ENCODE peak calls at places on chromosomes 4 and X, in six cellular contexts. One of them, this sample, is unnamed.

GRCh38 chr4:41258783-41259182 is 2.1 kb downstream of the UCHL1 start:
- DNase-seq in OCI-LY7: peak; percentile 71
- DNase-seq in endodermal cell: peak; percentile 70
- DNase-seq in CD8-positive, alpha-beta T cell: no peak
- DNase-seq in A549: peak; percentile 70
- DNase-seq in dorsolateral prefrontal cortex: peak; percentile 40
- DNase-seq in this sample: no peak

GRCh38 chr4:119135721-119136121 is at the start of gene MYOZ2:
- DNase-seq in OCI-LY7: no peak
- DNase-seq in endodermal cell: no peak
- DNase-seq in CD8-positive, alpha-beta T cell: no peak
- DNase-seq in A549: no peak
- DNase-seq in dorsolateral prefrontal cortex: no peak
- DNase-seq in this sample: no peak

GRCh38 chrX:55030490-55031285 is at the start of gene ALAS2:
- DNase-seq in OCI-LY7: no peak
- DNase-seq in endodermal cell: no peak
- DNase-seq in CD8-positive, alpha-beta T cell: no peak
- DNase-seq in A549: no peak
- DNase-seq in dorsolateral prefrontal cortex: no peak
- DNase-seq in this sample: no peak

GRCh38 chr4:75598390-75598789 is 31.9 kb downstream of the CDKL2 start:
- DNase-seq in OCI-LY7: no peak
- DNase-seq in endodermal cell: no peak
- DNase-seq in CD8-positive, alpha-beta T cell: no peak
- DNase-seq in A549: no peak
- DNase-seq in dorsolateral prefrontal cortex: no peak
- DNase-seq in this sample: no peak

GRCh38 chr4:145098675-145099037 is 545 bp downstream of the ABCE1 start:
- DNase-seq in OCI-LY7: no peak
- DNase-seq in endodermal cell: no peak
- DNase-seq in CD8-positive, alpha-beta T cell: no peak
- DNase-seq in A549: peak; percentile 52
- DNase-seq in dorsolateral prefrontal cortex: no peak
- DNase-seq in this sample: peak; percentile 41

GRCh38 chr4:181821039-181822004 is 421.9 kb upstream of the TENM3 start:
- DNase-seq in OCI-LY7: no peak
- DNase-seq in endodermal cell: no peak
- DNase-seq in CD8-positive, alpha-beta T cell: no peak
- DNase-seq in A549: no peak
- DNase-seq in dorsolateral prefrontal cortex: no peak
- DNase-seq in this sample: no peak

GRCh38 chr4:142264961-142265360 is 581.1 kb downstream of the INPP4B start:
- DNase-seq in OCI-LY7: no peak
- DNase-seq in endodermal cell: no peak
- DNase-seq in CD8-positive, alpha-beta T cell: no peak
- DNase-seq in A549: peak; percentile 2
- DNase-seq in dorsolateral prefrontal cortex: no peak
- DNase-seq in this sample: no peak

GRCh38 chr4:26051278-26051677 is 137.3 kb downstream of the SMIM20 start:
- DNase-seq in OCI-LY7: no peak
- DNase-seq in endodermal cell: no peak
- DNase-seq in CD8-positive, alpha-beta T cell: no peak
- DNase-seq in A549: no peak
- DNase-seq in dorsolateral prefrontal cortex: no peak
- DNase-seq in this sample: no peak

GRCh38 chrX:15202458-15203177 is 67.3 kb downstream of the ASB9 start:
- DNase-seq in OCI-LY7: no peak
- DNase-seq in endodermal cell: no peak
- DNase-seq in CD8-positive, alpha-beta T cell: no peak
- DNase-seq in A549: no peak
- DNase-seq in dorsolateral prefrontal cortex: no peak
- DNase-seq in this sample: no peak

GRCh38 chrX:118693843-118694242 is 33.6 kb upstream of the IL13RA1 start:
- DNase-seq in OCI-LY7: no peak
- DNase-seq in endodermal cell: no peak
- DNase-seq in CD8-positive, alpha-beta T cell: no peak
- DNase-seq in A549: no peak
- DNase-seq in dorsolateral prefrontal cortex: no peak
- DNase-seq in this sample: no peak

GRCh38 chr4:27176400-27176799 is 315.8 kb downstream of the STIM2 start:
- DNase-seq in OCI-LY7: peak; percentile 25
- DNase-seq in endodermal cell: peak; percentile 77
- DNase-seq in CD8-positive, alpha-beta T cell: no peak
- DNase-seq in A549: peak; percentile 14
- DNase-seq in dorsolateral prefrontal cortex: no peak
- DNase-seq in this sample: no peak

GRCh38 chr4:104446431-104446925 is 48.2 kb downstream of the CXXC4 start:
- DNase-seq in OCI-LY7: no peak
- DNase-seq in endodermal cell: no peak
- DNase-seq in CD8-positive, alpha-beta T cell: no peak
- DNase-seq in A549: no peak
- DNase-seq in dorsolateral prefrontal cortex: no peak
- DNase-seq in this sample: no peak

GRCh38 chr4:87150498-87151261 is 69.7 kb downstream of the KLHL8 start:
- DNase-seq in OCI-LY7: peak; percentile 77
- DNase-seq in endodermal cell: peak; percentile 79
- DNase-seq in CD8-positive, alpha-beta T cell: peak; percentile 24
- DNase-seq in A549: peak; percentile 63
- DNase-seq in dorsolateral prefrontal cortex: no peak
- DNase-seq in this sample: peak; percentile 51

GRCh38 chrX:70755850-70756249 is 152.7 kb downstream of the TEX11 start:
- DNase-seq in OCI-LY7: no peak
- DNase-seq in endodermal cell: peak; percentile 85
- DNase-seq in CD8-positive, alpha-beta T cell: peak; percentile 20
- DNase-seq in A549: no peak
- DNase-seq in dorsolateral prefrontal cortex: no peak
- DNase-seq in this sample: no peak

GRCh38 chrX:103783971-103784370 is 7.3 kb downstream of the PLP1 start:
- DNase-seq in OCI-LY7: no peak
- DNase-seq in endodermal cell: no peak
- DNase-seq in CD8-positive, alpha-beta T cell: no peak
- DNase-seq in A549: no peak
- DNase-seq in dorsolateral prefrontal cortex: no peak
- DNase-seq in this sample: no peak

GRCh38 chr4:110396963-110397362 is 79.0 kb upstream of the ENPEP start:
- DNase-seq in OCI-LY7: no peak
- DNase-seq in endodermal cell: no peak
- DNase-seq in CD8-positive, alpha-beta T cell: no peak
- DNase-seq in A549: no peak
- DNase-seq in dorsolateral prefrontal cortex: no peak
- DNase-seq in this sample: no peak
- TF ChIP-seq CTCF in OCI-LY7: no peak
- TF ChIP-seq CTCF in endodermal cell: no peak
- TF ChIP-seq CTCF in CD8-positive, alpha-beta T cell: no peak
- TF ChIP-seq CTCF in A549: no peak
- TF ChIP-seq CTCF in dorsolateral prefrontal cortex: no peak
- TF ChIP-seq CTCF in this sample: no peak

GRCh38 chr4:76989391-76990061 is 40.0 kb downstream of the SEPTIN11 start:
- DNase-seq in OCI-LY7: no peak
- DNase-seq in endodermal cell: no peak
- DNase-seq in CD8-positive, alpha-beta T cell: peak; percentile 47
- DNase-seq in A549: no peak
- DNase-seq in dorsolateral prefrontal cortex: no peak
- DNase-seq in this sample: no peak

GRCh38 chr4:76993787-76994641 is 44.5 kb downstream of the SEPTIN11 start:
- DNase-seq in OCI-LY7: peak; percentile 76
- DNase-seq in endodermal cell: no peak
- DNase-seq in CD8-positive, alpha-beta T cell: peak; percentile 21
- DNase-seq in A549: no peak
- DNase-seq in dorsolateral prefrontal cortex: no peak
- DNase-seq in this sample: peak; percentile 52

GRCh38 chr4:76987685-76988084 is 38.1 kb downstream of the SEPTIN11 start:
- DNase-seq in OCI-LY7: no peak
- DNase-seq in endodermal cell: no peak
- DNase-seq in CD8-positive, alpha-beta T cell: no peak
- DNase-seq in A549: no peak
- DNase-seq in dorsolateral prefrontal cortex: no peak
- DNase-seq in this sample: no peak

GRCh38 chr4:76987153-76987562 is 37.6 kb downstream of the SEPTIN11 start:
- DNase-seq in OCI-LY7: no peak
- DNase-seq in endodermal cell: peak; percentile 79
- DNase-seq in CD8-positive, alpha-beta T cell: no peak
- DNase-seq in A549: no peak
- DNase-seq in dorsolateral prefrontal cortex: no peak
- DNase-seq in this sample: no peak

DNA sequence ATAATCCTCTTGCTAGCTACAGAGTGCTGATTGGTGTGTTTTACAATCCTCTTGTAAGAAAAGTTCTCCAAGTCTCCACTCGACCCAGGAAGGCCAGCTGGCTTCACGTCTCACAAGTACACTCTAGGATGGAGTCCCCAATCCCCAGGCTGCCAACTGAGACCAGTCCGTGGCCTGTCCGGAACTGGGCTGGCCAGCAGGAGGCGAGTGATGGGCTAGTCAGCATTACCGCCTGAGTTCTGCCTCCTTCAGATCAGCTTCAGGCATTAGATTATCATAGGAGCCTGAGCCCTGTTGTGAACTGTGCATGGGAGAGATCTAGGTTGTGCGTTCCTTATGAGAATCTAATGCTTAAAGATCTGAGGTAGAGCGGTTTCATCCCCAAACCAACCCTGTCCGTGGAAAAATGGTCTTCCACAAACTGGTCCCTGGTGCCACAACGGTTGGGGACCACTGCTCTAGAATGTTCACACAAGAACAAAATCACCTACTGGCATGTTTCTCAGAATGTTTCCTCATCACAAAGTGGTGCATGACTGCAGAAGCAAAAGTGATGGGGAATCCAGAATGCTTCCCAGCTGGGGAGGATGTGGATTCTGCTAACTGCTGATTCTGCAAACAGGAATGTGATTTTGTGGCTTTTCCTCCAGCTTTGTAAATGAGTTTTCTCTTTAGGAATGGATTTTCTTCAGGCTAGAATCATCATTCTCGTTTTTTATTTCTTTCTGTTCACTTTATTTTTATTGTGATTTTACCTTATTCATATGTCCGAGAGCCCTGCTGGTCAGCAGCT is 40.9 kb downstream of the SEPTIN11 start:
- DNase-seq in OCI-LY7: no peak
- DNase-seq in endodermal cell: no peak
- DNase-seq in CD8-positive, alpha-beta T cell: no peak
- DNase-seq in A549: no peak
- DNase-seq in dorsolateral prefrontal cortex: no peak
- DNase-seq in this sample: no peak
- TF ChIP-seq CTCF in OCI-LY7: no peak
- TF ChIP-seq CTCF in endodermal cell: peak; percentile 37
- TF ChIP-seq CTCF in CD8-positive, alpha-beta T cell: no peak
- TF ChIP-seq CTCF in A549: no peak
- TF ChIP-seq CTCF in dorsolateral prefrontal cortex: no peak
- TF ChIP-seq CTCF in this sample: no peak

GRCh38 chr4:88672987-88673386 is 24.6 kb downstream of the NAP1L5 start:
- DNase-seq in OCI-LY7: peak; percentile 32
- DNase-seq in endodermal cell: peak; percentile 82
- DNase-seq in CD8-positive, alpha-beta T cell: no peak
- DNase-seq in A549: peak; percentile 30
- DNase-seq in dorsolateral prefrontal cortex: no peak
- DNase-seq in this sample: peak; percentile 10
- TF ChIP-seq CTCF in OCI-LY7: peak; percentile 83
- TF ChIP-seq CTCF in endodermal cell: peak; percentile 87
- TF ChIP-seq CTCF in CD8-positive, alpha-beta T cell: peak; percentile 52
- TF ChIP-seq CTCF in A549: peak; percentile 51
- TF ChIP-seq CTCF in dorsolateral prefrontal cortex: peak; percentile 61
- TF ChIP-seq CTCF in this sample: peak; percentile 23

GRCh38 chrX:154040307-154040756 is 20.6 kb upstream of the IRAK1 start:
- DNase-seq in OCI-LY7: no peak
- DNase-seq in endodermal cell: no peak
- DNase-seq in CD8-positive, alpha-beta T cell: no peak
- DNase-seq in A549: no peak
- DNase-seq in dorsolateral prefrontal cortex: no peak
- DNase-seq in this sample: no peak
- TF ChIP-seq CTCF in OCI-LY7: no peak
- TF ChIP-seq CTCF in endodermal cell: no peak
- TF ChIP-seq CTCF in CD8-positive, alpha-beta T cell: no peak
- TF ChIP-seq CTCF in A549: no peak
- TF ChIP-seq CTCF in dorsolateral prefrontal cortex: no peak
- TF ChIP-seq CTCF in this sample: no peak

GRCh38 chrX:154432210-154432609 is 3.7 kb downstream of the ATP6AP1 start:
- DNase-seq in OCI-LY7: no peak
- DNase-seq in endodermal cell: no peak
- DNase-seq in CD8-positive, alpha-beta T cell: no peak
- DNase-seq in A549: no peak
- DNase-seq in dorsolateral prefrontal cortex: no peak
- DNase-seq in this sample: no peak
- TF ChIP-seq CTCF in OCI-LY7: no peak
- TF ChIP-seq CTCF in endodermal cell: no peak
- TF ChIP-seq CTCF in CD8-positive, alpha-beta T cell: no peak
- TF ChIP-seq CTCF in A549: no peak
- TF ChIP-seq CTCF in dorsolateral prefrontal cortex: no peak
- TF ChIP-seq CTCF in this sample: no peak

GRCh38 chrX:35728481-35728880 is 69.7 kb upstream of the MAGEB16 start:
- DNase-seq in OCI-LY7: no peak
- DNase-seq in endodermal cell: peak; percentile 65
- DNase-seq in CD8-positive, alpha-beta T cell: no peak
- DNase-seq in A549: peak; percentile 2
- DNase-seq in dorsolateral prefrontal cortex: no peak
- DNase-seq in this sample: no peak

GRCh38 chrX:35722128-35722527 is 76.0 kb upstream of the MAGEB16 start:
- DNase-seq in OCI-LY7: no peak
- DNase-seq in endodermal cell: no peak
- DNase-seq in CD8-positive, alpha-beta T cell: no peak
- DNase-seq in A549: no peak
- DNase-seq in dorsolateral prefrontal cortex: no peak
- DNase-seq in this sample: no peak

DNA sequence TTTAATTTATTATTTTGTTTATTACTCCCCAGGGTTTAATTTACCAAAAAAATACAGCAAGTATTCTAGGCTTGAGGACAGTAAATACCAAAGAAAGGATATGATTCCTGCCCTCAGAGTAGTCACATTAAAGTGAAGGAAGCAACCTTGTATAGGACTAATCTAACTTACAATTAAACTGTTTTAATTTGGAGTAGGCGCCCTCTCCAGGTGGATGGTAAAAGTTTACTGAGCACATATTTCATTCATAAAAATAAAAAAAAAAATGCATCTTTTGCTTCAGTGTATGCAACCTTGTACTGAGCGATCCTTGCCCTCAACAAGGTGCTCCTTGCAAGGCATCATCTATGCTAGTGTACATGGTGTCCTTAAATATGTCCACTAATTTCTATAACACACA is 72.0 kb upstream of the MAGEB16 start:
- DNase-seq in OCI-LY7: peak; percentile 10
- DNase-seq in endodermal cell: no peak
- DNase-seq in CD8-positive, alpha-beta T cell: no peak
- DNase-seq in A549: peak; percentile 18
- DNase-seq in dorsolateral prefrontal cortex: no peak
- DNase-seq in this sample: no peak
- TF ChIP-seq CTCF in OCI-LY7: peak; percentile 52
- TF ChIP-seq CTCF in endodermal cell: peak; percentile 57
- TF ChIP-seq CTCF in CD8-positive, alpha-beta T cell: no peak
- TF ChIP-seq CTCF in A549: peak; percentile 30
- TF ChIP-seq CTCF in dorsolateral prefrontal cortex: no peak
- TF ChIP-seq CTCF in this sample: no peak

GRCh38 chrX:93354651-93355050 is 318.7 kb downstream of the NAP1L3 start:
- DNase-seq in OCI-LY7: no peak
- DNase-seq in endodermal cell: no peak
- DNase-seq in CD8-positive, alpha-beta T cell: no peak
- DNase-seq in A549: no peak
- DNase-seq in dorsolateral prefrontal cortex: no peak
- DNase-seq in this sample: no peak
- TF ChIP-seq CTCF in OCI-LY7: no peak
- TF ChIP-seq CTCF in endodermal cell: no peak
- TF ChIP-seq CTCF in CD8-positive, alpha-beta T cell: no peak
- TF ChIP-seq CTCF in A549: no peak
- TF ChIP-seq CTCF in dorsolateral prefrontal cortex: no peak
- TF ChIP-seq CTCF in this sample: no peak

GRCh38 chr4:185304944-185305690 is 90.6 kb downstream of the LRP2BP start:
- DNase-seq in OCI-LY7: peak; percentile 94
- DNase-seq in endodermal cell: peak; percentile 86
- DNase-seq in CD8-positive, alpha-beta T cell: no peak
- DNase-seq in A549: peak; percentile 20
- DNase-seq in dorsolateral prefrontal cortex: no peak
- DNase-seq in this sample: peak; percentile 41
- TF ChIP-seq CTCF in OCI-LY7: peak; percentile 94
- TF ChIP-seq CTCF in endodermal cell: peak; percentile 80
- TF ChIP-seq CTCF in CD8-positive, alpha-beta T cell: peak; percentile 42
- TF ChIP-seq CTCF in A549: peak; percentile 14
- TF ChIP-seq CTCF in dorsolateral prefrontal cortex: peak; percentile 56
- TF ChIP-seq CTCF in this sample: peak; percentile 55